ENCODE peak calls at places on chromosomes 7 and 10, in five cellular contexts. F is hepatocyte, Y is endothelial cell of umbilical vein, B is neuronal stem cell, U is MM.1S. L is an unnamed sample.

GRCh38 chr7:12727455-12728191 is 40.2 kb downstream of the ARL4A start:
- DNase-seq in F (no peak), Y (peak; percentile 76), B (no peak), U (no peak), L (peak; percentile 9)

GRCh38 chr7:80053098-80053497 is 81.5 kb upstream of the GNAI1 start:
- DNase-seq in F (peak; percentile 16), Y (no peak), B (no peak), U (no peak), L (no peak)

GRCh38 chr7:31092606-31093005 is 40.5 kb downstream of the ADCYAP1R1 start:
- DNase-seq in F (no peak), Y (no peak), B (no peak), U (no peak), L (no peak)

GRCh38 chr7:15507235-15507634 is 54.6 kb downstream of the AGMO start:
- DNase-seq in F (no peak), Y (no peak), B (no peak), U (no peak), L (no peak)

GRCh38 chr7:155418304-155418703 is 39.6 kb upstream of the EN2 start:
- DNase-seq in F (no peak), Y (no peak), B (no peak), U (no peak), L (no peak)

GRCh38 chr10:132988988-132989387 is 46.6 kb upstream of the CFAP46 start:
- DNase-seq in F (no peak), Y (no peak), B (no peak), U (no peak), L (no peak)

GRCh38 chr7:66731986-66732385 is 8.5 kb upstream of the RABGEF1 start:
- DNase-seq in F (no peak), Y (no peak), B (no peak), U (no peak), L (no peak)

GRCh38 chr7:126715076-126715475 is 537.7 kb downstream of the GRM8 start:
- DNase-seq in F (no peak), Y (no peak), B (no peak), U (no peak), L (no peak)

DNA sequence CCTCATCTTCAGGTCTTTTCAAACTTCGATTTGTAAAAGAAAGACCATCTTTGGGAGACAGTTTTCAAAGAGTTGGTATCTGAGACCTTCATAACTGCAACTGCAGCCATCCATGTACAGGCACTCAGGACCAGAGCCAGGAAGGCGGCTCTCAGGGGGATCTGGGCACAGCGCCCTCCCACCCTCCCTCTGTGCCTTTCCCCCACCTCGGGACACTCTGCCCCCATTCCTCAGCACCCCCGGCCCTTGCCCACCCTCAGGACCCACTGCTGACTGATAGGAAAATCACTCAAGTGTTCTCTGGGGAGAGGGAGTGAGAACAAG is 143.6 kb downstream of the CUBN start:
- DNase-seq in F (no peak), Y (no peak), B (no peak), U (no peak), L (no peak)
- H3K4me2 ChIP-seq in F (no peak overlapping the region), Y (no peak overlapping the region), B (no peak overlapping the region), U (no peak overlapping the region), L (peak overlapping the region; percentile 73)

GRCh38 chr7:23449941-23450340 is 20.4 kb downstream of the IGF2BP3 start:
- DNase-seq in F (no peak), Y (no peak), B (no peak), U (no peak), L (no peak)
- H2AFZ ChIP-seq in F (no peak overlapping the region), Y (no peak overlapping the region), B (no peak overlapping the region), U (no peak overlapping the region), L (no peak overlapping the region)

DNA sequence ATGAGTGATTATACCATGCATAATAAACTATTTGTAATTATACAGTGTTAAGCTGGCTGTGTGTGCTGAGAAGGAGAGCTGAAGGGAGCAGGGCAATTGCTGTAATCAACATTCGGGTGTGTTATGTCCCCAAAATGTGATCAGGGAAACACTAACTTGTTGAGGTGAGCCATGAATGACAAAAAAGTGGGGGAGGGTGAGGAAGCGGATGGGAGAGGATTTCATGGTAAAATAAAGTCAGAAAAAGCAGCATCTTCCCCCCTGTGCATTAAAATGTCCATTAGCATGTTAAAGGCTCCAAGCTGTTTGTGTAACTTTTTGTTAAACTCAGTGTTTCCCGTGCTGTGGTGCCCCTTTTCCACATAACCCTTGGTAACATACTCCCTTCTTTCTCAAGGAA is 84.9 kb downstream of the ARID5B start:
- DNase-seq in F (no peak), Y (no peak), B (no peak), U (no peak), L (no peak)
- H3K4me2 ChIP-seq in F (no peak overlapping the region), Y (no peak overlapping the region), B (no peak overlapping the region), U (peak overlapping the region; percentile 72), L (no peak overlapping the region)

GRCh38 chr10:23046032-23046431 is 49.3 kb upstream of the MSRB2 start:
- DNase-seq in F (no peak), Y (no peak), B (no peak), U (no peak), L (no peak)
- H2AFZ ChIP-seq in F (no peak overlapping the region), Y (no peak overlapping the region), B (no peak overlapping the region), U (no peak overlapping the region), L (no peak overlapping the region)

GRCh38 chr7:43461349-43462024 is 121.4 kb upstream of the STK17A start:
- DNase-seq in F (no peak), Y (no peak), B (no peak), U (no peak), L (no peak)
- H3K4me2 ChIP-seq in F (no peak overlapping the region), Y (no peak overlapping the region), B (no peak overlapping the region), U (peak overlapping the region; percentile 13), L (no peak overlapping the region)

DNA sequence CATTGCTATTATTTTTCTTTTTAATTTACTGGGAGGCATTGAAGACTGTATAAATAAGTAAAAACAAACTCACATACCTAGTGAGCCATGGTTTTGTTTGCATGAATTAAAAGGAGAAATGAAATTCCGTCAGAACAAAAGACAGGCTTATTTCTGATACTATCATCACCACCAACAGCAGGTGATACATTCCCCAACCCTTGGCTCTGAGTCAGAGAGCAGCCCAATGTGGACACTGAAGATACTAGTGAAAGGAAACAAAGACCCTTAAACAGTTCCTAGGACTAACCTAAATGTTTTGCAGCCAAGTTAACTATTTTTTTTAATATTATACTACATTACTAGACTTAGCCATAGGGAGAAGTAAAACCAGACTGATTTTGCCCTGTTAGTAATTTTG is 31.6 kb downstream of the CHRM2 start:
- DNase-seq in F (no peak), Y (no peak), B (no peak), U (no peak), L (no peak)
- H2AFZ ChIP-seq in F (no peak overlapping the region), Y (no peak overlapping the region), B (no peak overlapping the region), U (no peak overlapping the region), L (no peak overlapping the region)

DNA sequence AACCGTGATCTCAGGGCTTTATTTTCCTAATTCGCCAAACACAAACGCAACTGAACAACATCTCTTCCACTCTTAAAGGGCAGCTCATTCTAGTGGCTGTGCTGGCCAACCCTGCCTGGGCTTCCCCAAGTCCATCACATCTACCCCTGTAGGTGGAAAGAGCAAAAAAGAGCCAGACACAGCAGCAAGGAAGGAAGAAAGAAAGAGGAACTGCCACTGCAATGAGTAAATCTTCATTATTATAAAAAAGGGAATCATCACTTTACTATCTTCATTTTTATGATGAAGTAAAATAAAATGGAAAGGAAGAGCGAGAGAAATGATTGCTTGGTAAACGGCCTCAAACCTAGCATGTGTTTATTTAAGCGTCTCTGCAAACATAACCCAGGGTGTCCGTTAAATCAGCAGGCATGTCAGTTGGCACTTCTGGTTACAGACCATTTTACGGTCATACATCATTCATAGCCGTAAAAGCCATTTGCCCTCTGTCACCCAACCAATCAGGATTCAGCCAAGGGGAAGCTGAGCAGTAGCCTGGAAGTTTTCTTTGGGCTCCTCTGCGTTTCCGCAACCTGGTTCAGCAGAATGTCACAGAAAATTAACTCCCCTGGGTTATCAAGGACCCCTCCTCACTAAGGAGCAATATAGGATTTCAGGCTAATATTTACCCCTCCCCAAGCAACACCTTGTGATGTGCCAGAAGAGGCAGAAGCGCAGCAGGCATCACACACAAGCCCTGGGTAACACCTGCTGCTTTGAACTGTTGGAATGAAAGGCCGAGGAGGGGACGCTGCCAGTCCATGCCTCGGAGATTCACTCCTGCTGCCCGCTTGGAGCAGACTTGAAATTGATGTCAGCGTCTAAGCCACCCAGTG is 234.0 kb downstream of the SNX10 start:
- DNase-seq in F (no peak), Y (no peak), B (no peak), U (no peak), L (no peak)
- H3K4me2 ChIP-seq in F (no peak overlapping the region), Y (no peak overlapping the region), B (no peak overlapping the region), U (no peak overlapping the region), L (no peak overlapping the region)

GRCh38 chr7:150407588-150408392 is 28.7 kb downstream of the ZNF775 start:
- DNase-seq in F (peak; percentile 6), Y (no peak), B (no peak), U (no peak), L (no peak)

GRCh38 chr7:150405584-150406310 is 26.6 kb downstream of the ZNF775 start:
- DNase-seq in F (peak; percentile 55), Y (no peak), B (no peak), U (peak; percentile 78), L (peak; percentile 62)

GRCh38 chr7:150406565-150407421 is 27.7 kb downstream of the ZNF775 start:
- DNase-seq in F (peak; percentile 39), Y (peak; percentile 13), B (no peak), U (peak; percentile 97), L (peak; percentile 27)

GRCh38 chr7:150404785-150405583 is 25.9 kb downstream of the ZNF775 start:
- DNase-seq in F (peak; percentile 95), Y (peak; percentile 87), B (peak; percentile 85), U (peak; percentile 97), L (peak; percentile 93)

DNA sequence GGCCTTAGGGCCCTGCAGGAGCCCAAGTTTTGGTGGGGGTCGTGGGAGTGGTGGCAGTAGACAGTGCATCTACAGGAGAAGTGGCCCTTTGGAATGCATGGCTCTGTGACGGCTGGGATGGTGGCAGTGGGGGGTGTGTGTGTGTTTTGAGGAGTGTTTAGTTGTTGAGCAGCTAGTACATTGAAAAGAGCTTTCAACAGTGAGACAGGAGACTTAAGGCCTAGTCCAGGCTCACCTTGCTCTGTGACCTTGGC is 27.1 kb downstream of the ZNF775 start:
- DNase-seq in F (no peak), Y (no peak), B (no peak), U (peak; percentile 59), L (no peak)
- H2AFZ ChIP-seq in F (no peak overlapping the region), Y (peak overlapping the region; percentile 96), B (peak overlapping the region; percentile 95), U (no peak overlapping the region), L (peak overlapping the region; percentile 94)

GRCh38 chr7:69906309-69906995 is 308.2 kb downstream of the AUTS2 start:
- DNase-seq in F (no peak), Y (no peak), B (no peak), U (no peak), L (peak; percentile 3)

GRCh38 chr7:69907720-69908119 is 309.4 kb downstream of the AUTS2 start:
- DNase-seq in F (peak; percentile 18), Y (no peak), B (no peak), U (no peak), L (no peak)

GRCh38 chr7:69898189-69898588 is 299.9 kb downstream of the AUTS2 start:
- DNase-seq in F (peak; percentile 11), Y (no peak), B (no peak), U (no peak), L (no peak)

DNA sequence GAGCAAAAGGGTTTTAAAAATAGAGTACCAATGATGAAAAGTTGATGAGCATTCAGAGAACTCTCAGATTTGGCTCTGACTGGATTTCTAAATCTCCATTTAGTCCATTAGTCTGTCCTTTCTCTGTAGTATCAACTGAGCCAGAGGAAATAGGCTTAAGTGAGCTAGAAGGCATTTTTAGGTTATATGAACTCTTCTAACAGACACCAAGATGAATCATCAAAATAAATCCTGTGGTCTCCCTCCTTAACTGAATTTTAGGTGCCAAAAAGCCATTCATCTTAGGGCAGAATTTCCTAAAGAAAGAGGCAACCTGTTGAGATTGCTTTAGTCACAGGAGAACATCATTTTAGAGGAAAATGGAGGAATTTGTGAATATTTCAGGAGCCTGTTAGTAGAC is 305.1 kb downstream of the AUTS2 start:
- DNase-seq in F (no peak), Y (no peak), B (no peak), U (no peak), L (peak; percentile 3)
- H3K4me2 ChIP-seq in F (no peak overlapping the region), Y (no peak overlapping the region), B (no peak overlapping the region), U (no peak overlapping the region), L (no peak overlapping the region)

GRCh38 chr7:128873234-128873633 is 10.6 kb downstream of the ATP6V1F start:
- DNase-seq in F (no peak), Y (no peak), B (no peak), U (no peak), L (no peak)
- H2AFZ ChIP-seq in F (no peak overlapping the region), Y (no peak overlapping the region), B (no peak overlapping the region), U (no peak overlapping the region), L (no peak overlapping the region)